ENCODE peak calls at places on chromosomes 7 and 10, in eight cellular contexts. C, Z, B, I, O, Y, P and S are unnamed samples.

GRCh38 chr7:135074096-135074495 is 73.8 kb upstream of the TMEM140 start:
- DNase-seq in B (no peak), I (no peak), O (no peak), Z (no peak), C (no peak), P (no peak), Y (no peak), S (no peak)

GRCh38 chr10:34655286-34656170 is 159.6 kb downstream of the PARD3 start:
- DNase-seq in Y (peak), I (peak), P (no peak), B (no peak), Z (no peak), C (peak), O (peak), S (no peak)

GRCh38 chr10:5070648-5071410 is 23.4 kb upstream of the AKR1C3 start:
- DNase-seq in Z (no peak), B (no peak), O (no peak), Y (no peak), I (peak), P (no peak), C (no peak), S (no peak)

GRCh38 chr7:100583132-100584045 is 2.5 kb downstream of the LRCH4 start:
- DNase-seq in Y (no peak), P (peak), O (peak), I (no peak), C (peak), B (no peak), Z (peak), S (peak)

GRCh38 chr10:48907730-48908129 is 31.9 kb downstream of the LRRC18 start:
- DNase-seq in I (no peak), Z (no peak), O (no peak), P (no peak), C (no peak), Y (no peak), B (no peak), S (no peak)

GRCh38 chr7:100080895-100081534 is 508 bp downstream of the ZNF3 start:
- DNase-seq in P (no peak), I (no peak), Y (no peak), B (no peak), C (no peak), Z (no peak), O (no peak), S (no peak)

GRCh38 chr7:132750056-132750455 is 173.8 kb upstream of the PLXNA4 start:
- DNase-seq in O (no peak), Z (no peak), B (no peak), I (no peak), P (no peak), Y (no peak), C (no peak), S (no peak)

GRCh38 chr7:55065511-55066229 is 46.9 kb downstream of the EGFR start:
- DNase-seq in C (no peak), I (no peak), O (no peak), Z (no peak), Y (peak), B (no peak), P (no peak), S (no peak)

GRCh38 chr7:7102906-7103305 is 79.4 kb upstream of the C1GALT1 start:
- DNase-seq in Z (no peak), Y (no peak), C (no peak), I (no peak), O (no peak), P (no peak), B (no peak), S (no peak)

GRCh38 chr7:152664636-152665035 is 11.3 kb downstream of the XRCC2 start:
- DNase-seq in P (no peak), Y (no peak), O (no peak), Z (no peak), C (no peak), I (no peak), B (no peak), S (no peak)

GRCh38 chr10:7488418-7488829 is 77.6 kb upstream of the SFMBT2 start:
- DNase-seq in O (no peak), B (no peak), Z (no peak), Y (no peak), C (no peak), I (no peak), P (no peak), S (no peak)

GRCh38 chr10:56622335-56622973 is 261.4 kb upstream of the ZWINT start:
- DNase-seq in Y (no peak), Z (no peak), P (no peak), C (no peak), B (no peak), O (no peak), I (no peak), S (peak)

GRCh38 chr7:108147031-108147563 is 16.9 kb upstream of the LAMB4 start:
- DNase-seq in Z (no peak), P (no peak), Y (no peak), O (no peak), C (no peak), I (no peak), B (no peak), S (no peak)

GRCh38 chr10:33064706-33065105 is 106.7 kb upstream of the ITGB1 start:
- DNase-seq in O (no peak), B (no peak), I (peak), P (no peak), Z (no peak), Y (no peak), C (no peak), S (no peak)

GRCh38 chr10:79299397-79300370 is 47.6 kb upstream of the PPIF start:
- DNase-seq in Z (no peak), P (no peak), B (no peak), C (no peak), I (peak), Y (no peak), O (no peak), S (no peak)

GRCh38 chr7:2687881-2688318 is at the start of gene AMZ1:
- DNase-seq in Y (no peak), P (no peak), I (no peak), O (no peak), C (no peak), B (no peak), Z (no peak), S (no peak)

GRCh38 chr10:74975758-74976157 is 135.7 kb upstream of the SAMD8 start:
- DNase-seq in O (no peak), C (no peak), I (no peak), Z (no peak), B (no peak), P (no peak), Y (no peak), S (no peak)

GRCh38 chr7:2713978-2714377 is 26.0 kb downstream of the AMZ1 start:
- DNase-seq in C (no peak), P (no peak), I (no peak), O (no peak), B (no peak), Y (no peak), Z (no peak), S (no peak)

GRCh38 chr7:18262054-18262453 is 233.5 kb upstream of the HDAC9 start:
- DNase-seq in C (no peak), B (no peak), Y (no peak), P (no peak), I (no peak), O (no peak), Z (no peak), S (no peak)

GRCh38 chr10:123459371-123460224 is 206.6 kb upstream of the GPR26 start:
- DNase-seq in Z (no peak), C (no peak), P (no peak), I (no peak), Y (no peak), O (no peak), B (no peak), S (no peak)

GRCh38 chr10:74863508-74863907 is 37.1 kb downstream of the KAT6B start:
- DNase-seq in Z (no peak), B (no peak), O (no peak), Y (no peak), C (no peak), I (no peak), P (no peak), S (no peak)

GRCh38 chr10:50593523-50593922 is 30.2 kb downstream of the SGMS1 start:
- DNase-seq in P (no peak), C (no peak), Z (no peak), Y (no peak), I (no peak), B (no peak), O (no peak), S (no peak)

GRCh38 chr10:48517911-48518321 is 87.0 kb downstream of the ARHGAP22 start:
- DNase-seq in O (no peak), Z (no peak), P (no peak), Y (no peak), I (no peak), B (no peak), C (no peak), S (peak)